ENCODE peak calls at places on chromosomes 1 and 21, in seven cellular contexts. G is tibial nerve, S is adrenal gland, U is esophagus muscularis mucosa, V is gastrocnemius medialis, Y is IMR-90, A is Peyer's patch. E is an unnamed sample.
A peak's percentile ranks its signal among the peaks of the same experiment; 100 is the strongest.

GRCh38 chr1:93080424-93080823 is 1.3 kb downstream of the MTF2 start:
- DNase-seq in G (no peak), S (no peak), U (no peak), V (no peak), Y (peak; percentile 83), A (no peak), E (no peak)

GRCh38 chr1:197200468-197200899 is 54.0 kb upstream of the ASPM start:
- DNase-seq in G (peak; percentile 23), S (no peak), U (no peak), V (no peak), Y (peak; percentile 5), A (peak; percentile 21), E (no peak)

GRCh38 chr21:46425061-46425460 is 33.6 kb upstream of the DIP2A start:
- DNase-seq in G (no peak), S (no peak), U (no peak), V (no peak), Y (no peak), A (no peak), E (no peak)

GRCh38 chr1:41742219-41742618 is 176.5 kb downstream of the HIVEP3 start:
- DNase-seq in G (no peak), S (no peak), U (no peak), V (no peak), Y (peak; percentile 93), A (no peak), E (peak; percentile 66)

GRCh38 chr1:200483491-200484143 is 73.8 kb upstream of the ZNF281 start:
- DNase-seq in G (peak; percentile 12), S (peak; percentile 59), U (no peak), V (no peak), Y (peak; percentile 100), A (no peak), E (peak; percentile 83)

GRCh38 chr1:7407980-7408770 is 362.9 kb upstream of the VAMP3 start:
- DNase-seq in G (no peak), S (no peak), U (peak; percentile 83), V (no peak), Y (no peak), A (peak; percentile 9), E (no peak)

GRCh38 chr1:188355082-188355481 is 1526.3 kb downstream of the PLA2G4A start:
- DNase-seq in G (no peak), S (no peak), U (no peak), V (no peak), Y (no peak), A (no peak), E (no peak)

GRCh38 chr1:8217011-8217711 is 100.8 kb upstream of the SLC45A1 start:
- DNase-seq in G (no peak), S (peak; percentile 54), U (no peak), V (no peak), Y (no peak), A (no peak), E (no peak)

GRCh38 chr21:29237110-29238051 is 61.3 kb upstream of the BACH1 start:
- DNase-seq in G (no peak), S (no peak), U (no peak), V (no peak), Y (no peak), A (no peak), E (no peak)

GRCh38 chr1:204398197-204399125 is 13.2 kb downstream of the PPP1R15B start:
- DNase-seq in G (no peak), S (peak; percentile 64), U (no peak), V (peak; percentile 57), Y (peak; percentile 69), A (peak; percentile 43), E (peak; percentile 81)

GRCh38 chr21:34796518-34797201 is 127.9 kb downstream of the CLIC6 start:
- DNase-seq in G (no peak), S (no peak), U (no peak), V (no peak), Y (no peak), A (no peak), E (no peak)

GRCh38 chr1:13583592-13583963 is at the start of gene PDPN:
- DNase-seq in G (no peak), S (no peak), U (no peak), V (peak; percentile 38), Y (no peak), A (no peak), E (no peak)

GRCh38 chr1:84613026-84613425 is 38.8 kb upstream of the CTBS start:
- DNase-seq in G (no peak), S (no peak), U (peak; percentile 14), V (no peak), Y (peak; percentile 56), A (no peak), E (no peak)

GRCh38 chr21:26966360-26966977 is 419 bp downstream of the ADAMTS5 start:
- DNase-seq in G (no peak), S (no peak), U (no peak), V (no peak), Y (peak; percentile 37), A (no peak), E (no peak)

GRCh38 chr1:39683591-39684312 is 7.5 kb downstream of the HPCAL4 start:
- DNase-seq in G (peak; percentile 12), S (no peak), U (no peak), V (no peak), Y (no peak), A (no peak), E (no peak)

GRCh38 chr1:234912541-234913312 is 215.9 kb downstream of the TOMM20 start:
- DNase-seq in G (no peak), S (no peak), U (no peak), V (no peak), Y (no peak), A (no peak), E (no peak)

GRCh38 chr1:202199141-202199889 is 5.7 kb downstream of the LGR6 start:
- DNase-seq in G (no peak), S (no peak), U (no peak), V (no peak), Y (no peak), A (no peak), E (no peak)

GRCh38 chr1:210397252-210397651 is 68.5 kb downstream of the HHAT start:
- DNase-seq in G (no peak), S (no peak), U (no peak), V (no peak), Y (peak; percentile 59), A (no peak), E (no peak)

GRCh38 chr1:24903011-24903461 is 27.0 kb downstream of the RUNX3 start:
- DNase-seq in G (no peak), S (peak; percentile 10), U (no peak), V (no peak), Y (no peak), A (no peak), E (no peak)

GRCh38 chr1:226061793-226062557 is 541 bp upstream of the H3-3A start:
- DNase-seq in G (peak; percentile 44), S (peak; percentile 81), U (peak; percentile 93), V (peak; percentile 55), Y (peak; percentile 65), A (peak; percentile 46), E (peak; percentile 82)

GRCh38 chr1:108962681-108963051 is 618 bp downstream of the CLCC1 start:
- DNase-seq in G (peak; percentile 9), S (peak; percentile 57), U (no peak), V (no peak), Y (peak; percentile 6), A (peak; percentile 47), E (no peak)

GRCh38 chr1:247415423-247416361 is at the start of gene NLRP3:
- DNase-seq in G (peak; percentile 21), S (peak; percentile 37), U (no peak), V (no peak), Y (no peak), A (peak; percentile 79), E (peak; percentile 42)

GRCh38 chr21:34029724-34030528 is 43.5 kb upstream of the MRPS6 start:
- DNase-seq in G (peak; percentile 22), S (peak; percentile 71), U (no peak), V (peak; percentile 53), Y (peak; percentile 82), A (peak; percentile 48), E (peak; percentile 66)

GRCh38 chr1:111930356-111930755 is 59.1 kb downstream of the KCND3 start:
- DNase-seq in G (no peak), S (no peak), U (no peak), V (no peak), Y (no peak), A (no peak), E (no peak)

DNA sequence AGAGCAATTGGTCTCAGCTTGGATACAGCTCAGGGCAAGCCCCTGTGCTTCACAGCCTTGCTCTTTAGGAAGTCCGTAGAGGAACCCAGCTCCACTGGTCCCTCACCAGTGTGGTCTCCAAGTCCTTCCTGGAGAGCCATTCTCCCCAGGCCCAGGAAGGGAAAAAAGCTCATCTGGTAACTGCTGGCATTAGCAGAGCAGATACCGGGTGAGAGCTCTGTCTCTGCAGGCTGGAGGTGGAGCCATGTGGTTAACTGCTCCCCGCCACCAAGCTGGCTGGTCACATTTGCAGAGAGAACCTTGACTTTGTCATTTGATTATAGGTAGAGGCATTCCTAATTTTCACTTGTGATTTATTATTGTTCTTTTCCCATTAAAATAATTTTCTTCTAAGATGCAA is 169.6 kb downstream of the ROR1 start:
- DNase-seq in G (no peak), S (no peak), U (no peak), V (no peak), Y (no peak), A (no peak), E (no peak)
- TF ChIP-seq POLR2A in G (no peak), S (no peak), U (no peak), V (no peak), Y (no peak), A (no peak), E (no peak)

DNA sequence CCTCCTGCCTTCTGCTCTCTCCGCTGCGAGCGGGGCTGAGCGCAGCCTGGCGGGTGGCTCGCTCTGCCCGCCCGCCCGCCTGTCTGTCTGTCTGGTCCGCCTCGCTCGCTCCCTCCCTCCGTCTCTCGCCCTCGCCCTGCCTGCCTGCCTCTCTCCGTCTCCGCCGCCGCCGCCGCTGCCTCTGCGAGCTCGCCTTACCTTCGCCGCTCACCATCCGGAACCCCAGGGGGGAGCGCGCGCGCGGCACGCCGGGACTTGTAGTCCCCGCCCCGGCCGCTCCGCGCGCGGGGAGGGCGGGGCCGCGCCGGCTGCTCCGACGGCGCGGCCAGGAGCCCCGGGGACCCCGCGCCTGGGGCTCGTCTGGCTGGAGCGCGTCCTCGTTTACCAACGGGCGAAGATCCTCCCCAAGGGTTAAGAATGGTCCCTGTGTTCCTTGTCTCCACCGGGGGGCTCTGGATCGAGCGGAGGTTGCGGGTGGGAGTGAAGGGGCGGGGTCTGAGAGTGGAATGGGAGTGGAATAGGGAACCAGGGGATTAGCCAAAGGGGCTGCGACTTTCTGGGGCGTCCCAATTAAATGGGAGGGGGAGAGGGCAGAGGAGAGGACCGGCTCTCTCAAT is at the start of gene AHDC1:
- DNase-seq in G (peak; percentile 88), S (peak; percentile 94), U (peak; percentile 97), V (peak; percentile 89), Y (peak; percentile 87), A (peak; percentile 92), E (peak; percentile 63)
- TF ChIP-seq POLR2A in G (peak; percentile 87), S (peak; percentile 85), U (peak; percentile 92), V (peak; percentile 97), Y (peak; percentile 85), A (peak; percentile 52), E (peak; percentile 84)

DNA sequence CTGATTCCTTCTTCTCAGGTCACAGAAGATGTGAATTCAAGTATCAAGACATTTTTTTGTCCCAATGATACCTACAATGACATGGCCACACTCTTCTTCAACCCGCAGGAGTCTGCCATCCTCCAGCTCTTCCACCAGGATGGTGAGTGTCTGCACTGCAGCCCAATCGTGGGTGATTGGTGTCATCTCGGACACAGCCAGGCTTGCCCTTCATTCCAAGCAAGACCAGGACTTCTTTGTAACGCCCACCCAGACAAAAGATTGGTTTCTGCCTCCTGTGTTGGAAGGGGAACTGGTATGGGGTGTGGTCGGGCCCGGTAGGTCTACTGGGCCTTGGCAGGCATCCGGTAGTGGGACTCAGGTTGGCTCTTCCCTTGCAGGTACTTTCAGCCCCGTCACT is 14.1 kb downstream of the NPPA start:
- DNase-seq in G (no peak), S (no peak), U (no peak), V (no peak), Y (no peak), A (no peak), E (no peak)
- TF ChIP-seq POLR2A in G (no peak), S (no peak), U (no peak), V (no peak), Y (no peak), A (no peak), E (no peak)

GRCh38 chr1:180815188-180815587 is 97.5 kb upstream of the KIAA1614 start:
- DNase-seq in G (no peak), S (no peak), U (no peak), V (no peak), Y (no peak), A (no peak), E (no peak)
- TF ChIP-seq POLR2A in G (no peak), S (no peak), U (no peak), V (no peak), Y (no peak), A (no peak), E (no peak)